ENCODE peak calls at places on chromosomes 11 and 22, in seven cellular contexts. One of them, this sample, is unnamed.

GRCh38 chr11:75536786-75537629 is 11.3 kb upstream of the GDPD5 start:
- DNase-seq in HL-60: peak
- DNase-seq in Calu3: peak
- DNase-seq in AG04450: no peak
- DNase-seq in sigmoid colon: no peak
- DNase-seq in MCF 10A: peak
- DNase-seq in CD8-positive, alpha-beta T cell: peak
- DNase-seq in this sample: no peak

GRCh38 chr11:32751381-32751780 is 43.1 kb downstream of the CCDC73 start:
- DNase-seq in CD8-positive, alpha-beta T cell: no peak
- DNase-seq in AG04450: no peak
- DNase-seq in sigmoid colon: peak
- DNase-seq in MCF 10A: no peak
- DNase-seq in Calu3: no peak
- DNase-seq in HL-60: no peak
- DNase-seq in this sample: no peak

GRCh38 chr22:27674524-27674923 is 127.0 kb downstream of the MN1 start:
- DNase-seq in Calu3: no peak
- DNase-seq in AG04450: no peak
- DNase-seq in CD8-positive, alpha-beta T cell: no peak
- DNase-seq in HL-60: no peak
- DNase-seq in sigmoid colon: no peak
- DNase-seq in MCF 10A: no peak
- DNase-seq in this sample: no peak

GRCh38 chr22:21796863-21797262 is 61.3 kb upstream of the YPEL1 start:
- DNase-seq in CD8-positive, alpha-beta T cell: no peak
- DNase-seq in HL-60: no peak
- DNase-seq in Calu3: no peak
- DNase-seq in AG04450: no peak
- DNase-seq in sigmoid colon: no peak
- DNase-seq in MCF 10A: no peak
- DNase-seq in this sample: no peak

GRCh38 chr11:69948256-69949141 is 129.3 kb upstream of the FGF3 start:
- DNase-seq in CD8-positive, alpha-beta T cell: no peak
- DNase-seq in AG04450: no peak
- DNase-seq in HL-60: no peak
- DNase-seq in Calu3: peak
- DNase-seq in MCF 10A: peak
- DNase-seq in sigmoid colon: no peak
- DNase-seq in this sample: no peak

GRCh38 chr11:131137046-131137445 is 220.8 kb upstream of the SNX19 start:
- DNase-seq in sigmoid colon: no peak
- DNase-seq in HL-60: no peak
- DNase-seq in Calu3: no peak
- DNase-seq in CD8-positive, alpha-beta T cell: no peak
- DNase-seq in AG04450: no peak
- DNase-seq in MCF 10A: no peak
- DNase-seq in this sample: no peak

GRCh38 chr11:67632175-67632981 is 2.6 kb upstream of the NUDT8 start:
- DNase-seq in MCF 10A: no peak
- DNase-seq in Calu3: no peak
- DNase-seq in CD8-positive, alpha-beta T cell: no peak
- DNase-seq in HL-60: no peak
- DNase-seq in sigmoid colon: peak
- DNase-seq in AG04450: no peak
- DNase-seq in this sample: no peak

GRCh38 chr11:102564110-102564509 is 33.6 kb upstream of the MMP7 start:
- DNase-seq in CD8-positive, alpha-beta T cell: no peak
- DNase-seq in AG04450: peak
- DNase-seq in MCF 10A: peak
- DNase-seq in sigmoid colon: no peak
- DNase-seq in HL-60: no peak
- DNase-seq in Calu3: no peak
- DNase-seq in this sample: no peak

GRCh38 chr11:69972351-69972802 is 105.7 kb upstream of the ANO1 start:
- DNase-seq in HL-60: no peak
- DNase-seq in Calu3: no peak
- DNase-seq in AG04450: no peak
- DNase-seq in MCF 10A: no peak
- DNase-seq in CD8-positive, alpha-beta T cell: peak
- DNase-seq in sigmoid colon: no peak
- DNase-seq in this sample: no peak

GRCh38 chr11:36186340-36186739 is 102.9 kb downstream of the COMMD9 start:
- DNase-seq in MCF 10A: peak
- DNase-seq in HL-60: no peak
- DNase-seq in AG04450: peak
- DNase-seq in sigmoid colon: no peak
- DNase-seq in CD8-positive, alpha-beta T cell: no peak
- DNase-seq in Calu3: no peak
- DNase-seq in this sample: no peak

GRCh38 chr11:44928807-44929206 is 21.9 kb downstream of the TP53I11 start:
- DNase-seq in MCF 10A: no peak
- DNase-seq in Calu3: no peak
- DNase-seq in sigmoid colon: no peak
- DNase-seq in HL-60: no peak
- DNase-seq in CD8-positive, alpha-beta T cell: peak
- DNase-seq in AG04450: no peak
- DNase-seq in this sample: no peak

GRCh38 chr22:42808516-42808915 is 48.6 kb downstream of the ARFGAP3 start:
- DNase-seq in Calu3: no peak
- DNase-seq in CD8-positive, alpha-beta T cell: no peak
- DNase-seq in HL-60: peak
- DNase-seq in sigmoid colon: no peak
- DNase-seq in MCF 10A: peak
- DNase-seq in AG04450: no peak
- DNase-seq in this sample: no peak

GRCh38 chr11:44628730-44629361 is 63.4 kb downstream of the CD82 start:
- DNase-seq in CD8-positive, alpha-beta T cell: no peak
- DNase-seq in HL-60: no peak
- DNase-seq in AG04450: no peak
- DNase-seq in sigmoid colon: peak
- DNase-seq in MCF 10A: no peak
- DNase-seq in Calu3: no peak
- DNase-seq in this sample: no peak

GRCh38 chr11:86091566-86091965 is 22.7 kb upstream of the PICALM start:
- DNase-seq in sigmoid colon: no peak
- DNase-seq in Calu3: no peak
- DNase-seq in MCF 10A: no peak
- DNase-seq in CD8-positive, alpha-beta T cell: no peak
- DNase-seq in AG04450: no peak
- DNase-seq in HL-60: no peak
- DNase-seq in this sample: no peak

GRCh38 chr11:2825261-2825885 is 60.2 kb downstream of the CDKN1C start:
- DNase-seq in MCF 10A: peak
- DNase-seq in AG04450: peak
- DNase-seq in HL-60: peak
- DNase-seq in CD8-positive, alpha-beta T cell: no peak
- DNase-seq in Calu3: peak
- DNase-seq in sigmoid colon: peak
- DNase-seq in this sample: no peak

GRCh38 chr11:29333993-29334780 is 682.6 kb downstream of the KCNA4 start:
- DNase-seq in MCF 10A: peak
- DNase-seq in CD8-positive, alpha-beta T cell: no peak
- DNase-seq in HL-60: no peak
- DNase-seq in AG04450: peak
- DNase-seq in Calu3: peak
- DNase-seq in sigmoid colon: no peak
- DNase-seq in this sample: no peak

GRCh38 chr22:46090051-46090591 is 60.2 kb upstream of the PPARA start:
- DNase-seq in Calu3: no peak
- DNase-seq in AG04450: no peak
- DNase-seq in MCF 10A: no peak
- DNase-seq in sigmoid colon: peak
- DNase-seq in HL-60: no peak
- DNase-seq in CD8-positive, alpha-beta T cell: no peak
- DNase-seq in this sample: no peak

GRCh38 chr22:28426346-28427132 is 253.1 kb downstream of the TTC28 start:
- DNase-seq in sigmoid colon: no peak
- DNase-seq in Calu3: no peak
- DNase-seq in AG04450: no peak
- DNase-seq in MCF 10A: no peak
- DNase-seq in CD8-positive, alpha-beta T cell: no peak
- DNase-seq in HL-60: no peak
- DNase-seq in this sample: no peak

GRCh38 chr11:111441443-111441842 is 62.4 kb upstream of the POU2AF1 start:
- DNase-seq in Calu3: peak
- DNase-seq in sigmoid colon: peak
- DNase-seq in CD8-positive, alpha-beta T cell: no peak
- DNase-seq in HL-60: no peak
- DNase-seq in AG04450: peak
- DNase-seq in MCF 10A: peak
- DNase-seq in this sample: no peak

GRCh38 chr11:6670202-6670830 is 12.8 kb downstream of the MRPL17 start:
- DNase-seq in MCF 10A: no peak
- DNase-seq in Calu3: no peak
- DNase-seq in HL-60: no peak
- DNase-seq in AG04450: no peak
- DNase-seq in sigmoid colon: no peak
- DNase-seq in CD8-positive, alpha-beta T cell: no peak
- DNase-seq in this sample: no peak

GRCh38 chr11:6672006-6672405 is 11.1 kb downstream of the MRPL17 start:
- DNase-seq in sigmoid colon: no peak
- DNase-seq in AG04450: no peak
- DNase-seq in HL-60: no peak
- DNase-seq in CD8-positive, alpha-beta T cell: no peak
- DNase-seq in MCF 10A: no peak
- DNase-seq in Calu3: no peak
- DNase-seq in this sample: no peak

GRCh38 chr11:6663794-6664478 is 8.3 kb upstream of the DCHS1 start:
- DNase-seq in AG04450: no peak
- DNase-seq in CD8-positive, alpha-beta T cell: no peak
- DNase-seq in sigmoid colon: no peak
- DNase-seq in Calu3: no peak
- DNase-seq in HL-60: no peak
- DNase-seq in MCF 10A: no peak
- DNase-seq in this sample: no peak

GRCh38 chr11:6666302-6667183 is 10.9 kb upstream of the DCHS1 start:
- DNase-seq in MCF 10A: no peak
- DNase-seq in HL-60: no peak
- DNase-seq in CD8-positive, alpha-beta T cell: no peak
- DNase-seq in AG04450: no peak
- DNase-seq in sigmoid colon: no peak
- DNase-seq in Calu3: no peak
- DNase-seq in this sample: no peak

DNA sequence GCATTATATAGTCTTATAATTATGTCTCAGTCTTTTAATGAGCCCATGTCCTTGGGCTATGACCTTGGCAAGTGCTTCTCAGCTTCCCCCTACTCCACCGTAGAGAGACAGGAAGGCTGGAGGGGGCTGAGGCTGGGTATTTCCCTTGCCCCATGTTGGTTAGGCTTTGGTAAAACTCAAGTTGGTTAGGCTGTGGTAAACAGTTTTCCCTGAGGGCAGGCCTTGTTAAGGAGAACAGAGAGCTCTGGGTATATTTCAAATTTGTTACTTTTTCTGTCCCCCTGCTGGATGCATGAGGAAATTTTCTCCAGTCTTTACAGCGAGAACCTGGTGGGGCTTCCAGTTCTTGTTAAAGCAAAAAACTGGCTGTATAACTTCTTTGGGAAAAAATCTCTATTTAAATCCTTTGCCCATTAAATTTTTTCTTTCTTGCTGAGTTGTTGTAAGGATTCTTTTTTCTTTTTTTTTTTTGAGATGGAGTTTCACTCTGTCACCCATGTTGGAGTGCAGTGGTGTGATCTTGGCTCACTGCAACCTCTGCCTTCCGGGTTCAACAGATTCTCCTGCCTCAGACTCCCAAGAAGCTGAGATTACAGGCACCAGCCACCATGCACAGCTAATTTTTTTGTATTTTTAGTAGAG is 12.2 kb upstream of the DCHS1 start:
- DNase-seq in HL-60: peak
- DNase-seq in AG04450: no peak
- DNase-seq in MCF 10A: peak
- DNase-seq in CD8-positive, alpha-beta T cell: no peak
- DNase-seq in sigmoid colon: no peak
- DNase-seq in Calu3: peak
- DNase-seq in this sample: no peak
- TF ChIP-seq CTCF in HL-60: no peak
- TF ChIP-seq CTCF in AG04450: peak
- TF ChIP-seq CTCF in MCF 10A: peak
- TF ChIP-seq CTCF in CD8-positive, alpha-beta T cell: peak
- TF ChIP-seq CTCF in sigmoid colon: peak
- TF ChIP-seq CTCF in Calu3: peak
- TF ChIP-seq CTCF in this sample: peak

DNA sequence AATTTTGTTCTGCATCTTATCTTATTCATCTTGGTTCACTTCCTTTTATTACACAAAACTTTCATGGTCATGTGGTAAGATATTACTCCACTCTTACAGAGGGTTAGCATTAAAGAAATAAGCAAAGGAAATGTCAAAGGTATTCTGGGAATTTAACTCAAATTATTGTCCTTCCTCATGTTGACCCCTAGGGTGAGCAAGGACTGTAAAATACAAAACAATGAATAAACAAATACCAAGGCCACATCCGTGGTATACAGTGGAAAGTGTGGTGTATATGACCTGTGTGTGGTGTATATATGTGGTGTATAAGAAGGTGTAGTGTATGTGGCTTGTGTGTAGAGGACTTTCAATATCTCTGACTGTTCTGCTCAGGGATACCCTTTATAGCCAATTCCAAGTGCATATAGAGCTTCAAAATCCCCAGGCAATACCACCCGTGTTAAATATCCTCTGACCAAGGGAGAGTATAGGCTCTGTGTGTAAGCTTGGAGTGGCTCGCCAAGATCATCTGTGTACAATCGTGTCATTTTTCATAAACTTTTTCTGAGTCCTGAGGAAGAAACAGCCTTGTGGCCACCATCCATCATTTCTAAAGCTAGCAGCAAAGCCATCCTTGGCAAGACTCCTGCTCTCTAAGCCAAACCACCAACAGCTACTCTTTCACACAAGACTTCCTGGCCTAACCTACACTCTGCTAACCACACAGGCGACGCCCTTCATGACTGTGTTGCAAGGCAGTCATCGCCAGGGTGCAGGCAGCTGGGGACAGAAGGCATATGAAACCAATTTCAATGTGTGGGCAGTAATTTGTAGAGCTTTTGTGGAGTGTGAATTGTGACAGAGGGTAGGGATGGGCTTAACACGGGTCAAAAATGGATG is 548.0 kb downstream of the ETS1 start:
- DNase-seq in MCF 10A: peak
- DNase-seq in sigmoid colon: no peak
- DNase-seq in CD8-positive, alpha-beta T cell: peak
- DNase-seq in AG04450: no peak
- DNase-seq in HL-60: peak
- DNase-seq in Calu3: peak
- DNase-seq in this sample: no peak
- TF ChIP-seq CTCF in MCF 10A: no peak
- TF ChIP-seq CTCF in sigmoid colon: no peak
- TF ChIP-seq CTCF in CD8-positive, alpha-beta T cell: peak
- TF ChIP-seq CTCF in AG04450: peak
- TF ChIP-seq CTCF in HL-60: no peak
- TF ChIP-seq CTCF in Calu3: no peak
- TF ChIP-seq CTCF in this sample: peak

GRCh38 chr11:93614111-93614784 is 47.2 kb upstream of the CEP295 start:
- DNase-seq in sigmoid colon: no peak
- DNase-seq in MCF 10A: peak
- DNase-seq in Calu3: no peak
- DNase-seq in HL-60: no peak
- DNase-seq in CD8-positive, alpha-beta T cell: peak
- DNase-seq in AG04450: no peak
- DNase-seq in this sample: peak
- TF ChIP-seq CTCF in sigmoid colon: no peak
- TF ChIP-seq CTCF in MCF 10A: no peak
- TF ChIP-seq CTCF in Calu3: no peak
- TF ChIP-seq CTCF in HL-60: peak
- TF ChIP-seq CTCF in CD8-positive, alpha-beta T cell: no peak
- TF ChIP-seq CTCF in AG04450: peak
- TF ChIP-seq CTCF in this sample: no peak

GRCh38 chr11:65391007-65391406 is 4.6 kb downstream of the FRMD8 start:
- DNase-seq in HL-60: no peak
- DNase-seq in sigmoid colon: peak
- DNase-seq in Calu3: no peak
- DNase-seq in CD8-positive, alpha-beta T cell: no peak
- DNase-seq in MCF 10A: no peak
- DNase-seq in AG04450: no peak
- DNase-seq in this sample: peak
- TF ChIP-seq CTCF in HL-60: no peak
- TF ChIP-seq CTCF in sigmoid colon: no peak
- TF ChIP-seq CTCF in Calu3: no peak
- TF ChIP-seq CTCF in CD8-positive, alpha-beta T cell: no peak
- TF ChIP-seq CTCF in MCF 10A: peak
- TF ChIP-seq CTCF in AG04450: peak
- TF ChIP-seq CTCF in this sample: no peak